ENCODE peak calls at places on chromosomes 1 and 21, in five cellular contexts. D is left ventricle myocardium inferior, E is OCI-LY7, B is upper lobe of right lung, Y is hepatocyte. W is an unnamed sample.

GRCh38 chr1:226640288-226640687 is 91.7 kb downstream of the STUM start:
- DNase-seq in D (no peak), E (no peak), B (no peak), Y (no peak), W (peak)

GRCh38 chr1:12595839-12596821 is 21.9 kb downstream of the DHRS3 start:
- DNase-seq in D (peak), E (no peak), B (peak), Y (peak), W (peak)

GRCh38 chr1:240128361-240128760 is 36.7 kb downstream of the FMN2 start:
- DNase-seq in D (no peak), E (no peak), B (no peak), Y (no peak), W (no peak)

GRCh38 chr1:2132222-2133038 is 62.1 kb downstream of the FAAP20 start:
- DNase-seq in D (peak), E (no peak), B (peak), Y (peak), W (peak)

GRCh38 chr1:220391426-220391825 is 119.2 kb upstream of the RAB3GAP2 start:
- DNase-seq in D (no peak), E (no peak), B (no peak), Y (no peak), W (no peak)

GRCh38 chr1:55131801-55132200 is 83.4 kb downstream of the USP24 start:
- DNase-seq in D (no peak), E (no peak), B (no peak), Y (no peak), W (no peak)

GRCh38 chr1:29195875-29196274 is 14.2 kb upstream of the SRSF4 start:
- DNase-seq in D (peak), E (no peak), B (no peak), Y (no peak), W (no peak)

GRCh38 chr1:110464340-110464739 is 13.4 kb downstream of the PROK1 start:
- DNase-seq in D (no peak), E (no peak), B (no peak), Y (peak), W (no peak)

DNA sequence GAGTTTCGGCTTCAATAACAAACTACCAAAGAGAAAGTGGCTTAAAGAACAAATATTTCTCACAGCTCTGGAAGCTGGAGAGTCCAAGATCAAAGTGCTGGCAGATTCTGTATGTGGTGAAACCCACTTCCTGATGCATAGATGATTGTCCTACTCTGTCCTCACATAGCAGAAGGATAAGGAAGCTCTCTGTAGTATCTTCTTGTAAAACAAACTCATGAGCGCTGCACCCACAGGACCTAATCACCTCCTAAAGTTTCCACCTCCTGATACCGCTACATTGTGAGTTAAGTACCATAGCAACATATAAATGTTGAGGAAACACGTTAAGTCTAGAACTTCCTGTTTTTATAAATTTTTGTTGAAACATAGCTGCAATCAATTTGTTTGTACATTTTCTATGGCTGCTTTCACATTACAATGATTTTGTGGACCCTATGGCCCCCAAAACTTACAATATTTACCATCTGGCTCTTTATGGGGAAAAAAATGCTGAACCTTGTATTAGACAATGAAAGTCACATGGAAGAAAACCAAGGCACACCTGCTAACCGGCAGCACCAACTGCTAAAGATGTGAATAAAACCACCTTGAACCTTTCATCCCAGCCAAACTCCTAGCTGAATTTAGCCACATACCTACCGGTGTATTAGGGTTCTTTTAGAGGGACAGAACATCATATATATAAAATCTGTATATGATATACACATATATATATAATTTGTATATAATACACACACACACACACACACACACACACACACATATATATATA is 1423.4 kb downstream of the NCAM2 start:
- DNase-seq in D (no peak), E (no peak), B (no peak), Y (no peak), W (no peak)
- H3K27ac ChIP-seq in D (no peak), E (no peak), B (no peak), Y (no peak), W (no peak)

GRCh38 chr1:53982762-53983101 is 35.3 kb downstream of the LDLRAD1 start:
- DNase-seq in D (no peak), E (no peak), B (no peak), Y (no peak), W (no peak)

GRCh38 chr1:53975861-53976260 is 29.7 kb downstream of the LRRC42 start:
- DNase-seq in D (no peak), E (no peak), B (no peak), Y (no peak), W (no peak)

GRCh38 chr1:53982034-53982761 is 35.8 kb downstream of the LDLRAD1 start:
- DNase-seq in D (peak), E (no peak), B (no peak), Y (peak), W (peak)

GRCh38 chr1:53981220-53981619 is 35.1 kb downstream of the LRRC42 start:
- DNase-seq in D (no peak), E (no peak), B (no peak), Y (no peak), W (no peak)

GRCh38 chr1:53979712-53980450 is 33.7 kb downstream of the LRRC42 start:
- DNase-seq in D (no peak), E (no peak), B (no peak), Y (no peak), W (no peak)
- TF ChIP-seq CTCF in D (no peak), E (peak), B (no peak), Y (no peak), W (no peak)

GRCh38 chr1:211928222-211928856 is 97.8 kb upstream of the LPGAT1 start:
- DNase-seq in D (no peak), E (no peak), B (peak), Y (peak), W (peak)
- H3K27ac ChIP-seq in D (no peak), E (no peak), B (no peak), Y (peak), W (peak)

DNA sequence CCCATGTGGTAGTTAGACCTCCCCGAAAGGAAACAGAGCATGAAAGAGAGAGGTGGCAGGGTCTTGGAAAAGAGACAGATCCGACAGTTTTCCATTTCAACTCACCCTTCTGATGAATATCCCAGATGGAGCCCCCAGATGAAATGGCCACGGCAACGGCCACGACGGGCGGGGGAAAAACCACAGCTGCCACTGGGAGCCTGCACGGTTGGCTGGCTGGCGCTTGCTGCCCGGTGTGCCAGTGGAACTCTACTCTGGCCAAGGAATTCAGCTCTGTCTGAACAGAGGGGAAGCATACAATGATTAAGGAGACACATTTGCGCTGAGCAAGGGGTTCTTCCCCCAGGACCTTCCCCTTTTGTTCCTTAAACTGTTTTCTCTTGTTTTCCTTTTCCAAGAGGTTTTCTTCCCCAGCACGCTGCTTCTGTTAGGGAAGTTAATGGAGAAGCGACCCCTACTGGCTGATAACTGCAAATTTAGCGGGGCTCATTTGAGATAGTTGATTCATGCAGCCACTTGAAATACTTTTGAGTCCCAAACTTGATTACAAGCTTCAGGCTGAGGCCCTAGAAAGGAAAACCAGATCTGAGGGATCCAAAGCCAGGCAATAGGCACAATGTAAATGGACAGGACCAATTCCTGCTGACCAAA is 1122.5 kb downstream of the NCAM2 start:
- DNase-seq in D (no peak), E (peak), B (peak), Y (peak), W (no peak)
- TF ChIP-seq CTCF in D (no peak), E (peak), B (no peak), Y (peak), W (no peak)

GRCh38 chr1:159161001-159161718 is 10.3 kb upstream of the CADM3 start:
- DNase-seq in D (peak), E (peak), B (no peak), Y (peak), W (peak)
- H3K27ac ChIP-seq in D (no peak), E (no peak), B (no peak), Y (peak), W (no peak)